ENCODE peak calls at places on chromosome 15, in nine cellular contexts. H is stomach, X is mesenteric fat pad, P is EL, V is kidney glomerular epithelial cell, F is adipocyte, T is aorta, Y is HuH-7.5, Z is GM04504. A is an unnamed sample.

GRCh38 chr15:68639926-68640600 is 61.3 kb downstream of the CORO2B start:
- DNase-seq in H (no peak), X (no peak), P (peak), V (no peak), F (no peak), T (no peak), Y (no peak), Z (no peak), A (no peak)

GRCh38 chr15:67146875-67147381 is 81.5 kb downstream of the SMAD3 start:
- DNase-seq in H (no peak), X (peak), P (peak), V (peak), F (no peak), T (no peak), Y (peak), Z (no peak), A (no peak)

GRCh38 chr15:58921267-58921666 is 12.2 kb downstream of the SLTM start:
- DNase-seq in H (no peak), X (no peak), P (peak), V (no peak), F (no peak), T (no peak), Y (no peak), Z (no peak), A (no peak)

GRCh38 chr15:99098426-99098825 is 6.5 kb upstream of the SYNM start:
- DNase-seq in H (no peak), X (peak), P (no peak), V (no peak), F (no peak), T (no peak), Y (no peak), Z (no peak), A (no peak)

GRCh38 chr15:22973286-22973685 is 6.9 kb downstream of the CYFIP1 start:
- DNase-seq in H (no peak), X (no peak), P (no peak), V (no peak), F (no peak), T (peak), Y (peak), Z (no peak), A (peak)

GRCh38 chr15:100628746-100629145 is 26.4 kb downstream of the ASB7 start:
- DNase-seq in H (no peak), X (no peak), P (no peak), V (no peak), F (peak), T (no peak), Y (no peak), Z (peak), A (no peak)

GRCh38 chr15:82677720-82678323 is 30.7 kb upstream of the CPEB1 start:
- DNase-seq in H (no peak), X (peak), P (no peak), V (no peak), F (no peak), T (no peak), Y (no peak), Z (no peak), A (no peak)

GRCh38 chr15:44087578-44088190 is 107.4 kb downstream of the FRMD5 start:
- DNase-seq in H (no peak), X (no peak), P (peak), V (peak), F (peak), T (no peak), Y (no peak), Z (peak), A (no peak)

GRCh38 chr15:68400066-68400456 is 31.9 kb downstream of the ITGA11 start:
- DNase-seq in H (no peak), X (no peak), P (no peak), V (peak), F (no peak), T (no peak), Y (no peak), Z (no peak), A (no peak)

GRCh38 chr15:78225783-78226541 is 8.4 kb downstream of the ACSBG1 start:
- DNase-seq in H (no peak), X (peak), P (no peak), V (no peak), F (no peak), T (peak), Y (no peak), Z (no peak), A (no peak)

GRCh38 chr15:58777107-58777506 is 6.0 kb downstream of the MINDY2 start:
- DNase-seq in H (no peak), X (no peak), P (no peak), V (no peak), F (no peak), T (no peak), Y (no peak), Z (no peak), A (no peak)

GRCh38 chr15:48298914-48299313 is 32.3 kb upstream of the DUT start:
- DNase-seq in H (no peak), X (no peak), P (no peak), V (no peak), F (no peak), T (no peak), Y (no peak), Z (no peak), A (no peak)

GRCh38 chr15:87707581-87708130 is 548.9 kb downstream of the NTRK3 start:
- DNase-seq in H (no peak), X (no peak), P (no peak), V (no peak), F (no peak), T (no peak), Y (no peak), Z (no peak), A (no peak)